ENCODE peak calls at places on chromosomes 3 and 15, in five cellular contexts. R is NCI-H187 treated with DMSO at 0.1 percent for 48 hours; Y is activated effector memory CD4-positive, alpha-beta T cell treated with Interleukin-2 at 50 U/mL for 16 hours; E is GM03348; L is HTR-8/SVneo. M is an unnamed sample.

GRCh38 chr3:100159564-100160153 is 45.4 kb upstream of the FILIP1L start:
- DNase-seq in Y (no peak), E (peak; percentile 53), R (no peak), L (peak; percentile 51), M (no peak)

GRCh38 chr3:47394867-47395266 is 14.0 kb downstream of the PTPN23 start:
- DNase-seq in L (no peak), Y (no peak), R (no peak), E (peak; percentile 10), M (peak; percentile 81)

GRCh38 chr3:17945799-17946381 is 203.5 kb upstream of the TBC1D5 start:
- DNase-seq in R (no peak), L (no peak), E (no peak), Y (no peak), M (peak; percentile 15)

GRCh38 chr15:29671308-29671981 is 150.8 kb downstream of the TJP1 start:
- DNase-seq in E (peak; percentile 31), L (no peak), Y (no peak), R (no peak), M (no peak)

GRCh38 chr3:139309880-139310279 is 33.9 kb upstream of the MRPS22 start:
- DNase-seq in L (no peak), R (no peak), Y (no peak), E (peak; percentile 31), M (no peak)

GRCh38 chr3:2645001-2645400 is 465.2 kb downstream of the IL5RA start:
- DNase-seq in L (no peak), R (no peak), E (no peak), Y (no peak), M (no peak)

GRCh38 chr3:143222505-143222904 is 102.9 kb downstream of the CHST2 start:
- DNase-seq in Y (no peak), E (no peak), R (no peak), L (no peak), M (no peak)

GRCh38 chr3:13427662-13428603 is 7.8 kb upstream of the NUP210 start:
- DNase-seq in E (no peak), L (no peak), R (no peak), Y (no peak), M (no peak)

GRCh38 chr3:134471521-134472193 is 14.1 kb downstream of the ANAPC13 start:
- DNase-seq in Y (no peak), L (no peak), R (no peak), E (no peak), M (no peak)

GRCh38 chr15:35477853-35478252 is 68.1 kb downstream of the DPH6 start:
- DNase-seq in E (no peak), R (no peak), L (no peak), Y (no peak), M (no peak)

GRCh38 chr3:181717505-181717904 is 5.8 kb downstream of the SOX2 start:
- DNase-seq in L (no peak), R (no peak), Y (no peak), E (no peak), M (no peak)

GRCh38 chr3:150605998-150606641 is 3.0 kb downstream of the SELENOT start:
- DNase-seq in R (no peak), L (no peak), Y (no peak), E (no peak), M (no peak)

GRCh38 chr15:40344631-40345120 is 3.9 kb upstream of the CCDC9B start:
- DNase-seq in L (peak; percentile 81), R (no peak), Y (peak; percentile 47), E (peak; percentile 87), M (peak; percentile 83)

GRCh38 chr3:9912294-9912935 is 4.5 kb upstream of the IL17RC start:
- DNase-seq in Y (no peak), E (peak; percentile 39), L (no peak), R (no peak), M (no peak)

GRCh38 chr3:158108596-158108995 is 1.3 kb upstream of the RSRC1 start:
- DNase-seq in R (no peak), E (no peak), L (no peak), Y (no peak), M (no peak)

GRCh38 chr3:129016366-129016724 is 15.2 kb downstream of the EFCC1 start:
- DNase-seq in Y (peak; percentile 48), L (no peak), E (no peak), R (peak; percentile 63), M (no peak)

GRCh38 chr15:65789759-65790158 is 2.3 kb downstream of the DENND4A start:
- DNase-seq in Y (no peak), R (no peak), L (no peak), E (no peak), M (no peak)

GRCh38 chr3:113663324-113663750 is 33.1 kb downstream of the USF3 start:
- DNase-seq in Y (no peak), L (no peak), R (no peak), E (no peak), M (no peak)

GRCh38 chr3:140469491-140469890 is 208.4 kb upstream of the TRIM42 start:
- DNase-seq in R (no peak), Y (no peak), L (no peak), E (no peak), M (no peak)

GRCh38 chr3:128426128-128426921 is 40.4 kb downstream of the DNAJB8 start:
- DNase-seq in R (no peak), Y (peak; percentile 30), L (peak; percentile 72), E (peak; percentile 95), M (peak; percentile 66)

GRCh38 chr15:78372880-78373279 is 32.7 kb downstream of the CRABP1 start:
- DNase-seq in E (no peak), R (no peak), L (no peak), Y (no peak), M (no peak)

GRCh38 chr3:69290006-69290405 is 95.9 kb downstream of the FRMD4B start:
- DNase-seq in E (no peak), R (peak; percentile 7), L (no peak), Y (no peak), M (no peak)

GRCh38 chr3:64023861-64024223 is 548 bp upstream of the PSMD6 start:
- DNase-seq in E (no peak), R (no peak), L (no peak), Y (no peak), M (no peak)

GRCh38 chr3:132198601-132199000 is 118.6 kb upstream of the ACP3 start:
- DNase-seq in R (no peak), L (no peak), E (no peak), Y (no peak), M (no peak)

GRCh38 chr3:129316121-129317013 is 37.7 kb downstream of the HMCES start:
- DNase-seq in Y (peak; percentile 82), R (no peak), E (peak; percentile 90), L (peak; percentile 76), M (peak; percentile 86)

GRCh38 chr3:56795097-56795806 is 6.5 kb downstream of the ARHGEF3 start:
- DNase-seq in R (no peak), Y (no peak), E (no peak), L (no peak), M (no peak)

GRCh38 chr3:168847293-168847883 is 751.7 kb upstream of the GOLIM4 start:
- DNase-seq in E (peak; percentile 37), Y (no peak), R (no peak), L (peak; percentile 27), M (peak; percentile 3)

GRCh38 chr3:188539631-188540194 is 385.8 kb downstream of the LPP start:
- DNase-seq in Y (no peak), R (no peak), E (peak; percentile 19), L (no peak), M (no peak)

GRCh38 chr3:180684807-180685206 is 5.5 kb upstream of the CCDC39 start:
- DNase-seq in Y (no peak), E (no peak), L (no peak), R (no peak), M (no peak)

M was measured in SJCRH30.